ENCODE peak calls at places on chromosomes 2 and 18, in eight cellular contexts. One of them, this sample, is unnamed. For H3K27me3, the result is how much of the 10 kb centered on the place peaks cover.

GRCh38 chr2:186991766-186992417 is 142.9 kb upstream of the ZSWIM2 start:
- DNase-seq in fibroblast of lung: peak
- DNase-seq in colonic mucosa: no peak
- DNase-seq in tibial nerve: no peak
- DNase-seq in pancreas: no peak
- DNase-seq in cardiac muscle cell: no peak
- DNase-seq in upper lobe of right lung: no peak
- DNase-seq in sigmoid colon: no peak
- DNase-seq in this sample: no peak

GRCh38 chr2:18907508-18907907 is 318.1 kb upstream of the NT5C1B start:
- DNase-seq in pancreas: no peak
- DNase-seq in fibroblast of lung: no peak
- DNase-seq in upper lobe of right lung: no peak
- DNase-seq in cardiac muscle cell: no peak
- DNase-seq in sigmoid colon: no peak
- DNase-seq in colonic mucosa: no peak
- DNase-seq in tibial nerve: no peak
- DNase-seq in this sample: no peak

GRCh38 chr2:179837408-179837807 is 24.0 kb downstream of the ZNF385B start:
- DNase-seq in fibroblast of lung: peak
- DNase-seq in upper lobe of right lung: no peak
- DNase-seq in cardiac muscle cell: no peak
- DNase-seq in colonic mucosa: no peak
- DNase-seq in pancreas: no peak
- DNase-seq in sigmoid colon: no peak
- DNase-seq in tibial nerve: no peak
- DNase-seq in this sample: peak

GRCh38 chr2:232563580-232563979 is 13.1 kb downstream of the EIF4E2 start:
- DNase-seq in upper lobe of right lung: no peak
- DNase-seq in fibroblast of lung: no peak
- DNase-seq in cardiac muscle cell: no peak
- DNase-seq in tibial nerve: no peak
- DNase-seq in pancreas: no peak
- DNase-seq in sigmoid colon: no peak
- DNase-seq in colonic mucosa: no peak
- DNase-seq in this sample: no peak

GRCh38 chr2:223941579-223942277 is 3.4 kb downstream of the WDFY1 start:
- DNase-seq in sigmoid colon: no peak
- DNase-seq in cardiac muscle cell: no peak
- DNase-seq in fibroblast of lung: peak
- DNase-seq in tibial nerve: no peak
- DNase-seq in colonic mucosa: no peak
- DNase-seq in pancreas: no peak
- DNase-seq in upper lobe of right lung: no peak
- DNase-seq in this sample: peak

GRCh38 chr2:19900536-19901200 is 1.1 kb downstream of the TTC32 start:
- DNase-seq in upper lobe of right lung: no peak
- DNase-seq in fibroblast of lung: peak
- DNase-seq in cardiac muscle cell: no peak
- DNase-seq in sigmoid colon: no peak
- DNase-seq in colonic mucosa: peak
- DNase-seq in tibial nerve: no peak
- DNase-seq in pancreas: no peak
- DNase-seq in this sample: no peak

GRCh38 chr2:42961385-42961800 is 169.0 kb upstream of the HAAO start:
- DNase-seq in pancreas: no peak
- DNase-seq in tibial nerve: peak
- DNase-seq in colonic mucosa: no peak
- DNase-seq in upper lobe of right lung: no peak
- DNase-seq in sigmoid colon: peak
- DNase-seq in cardiac muscle cell: no peak
- DNase-seq in fibroblast of lung: peak
- DNase-seq in this sample: no peak

GRCh38 chr2:118577202-118577601 is 270.2 kb downstream of the EN1 start:
- DNase-seq in sigmoid colon: no peak
- DNase-seq in cardiac muscle cell: no peak
- DNase-seq in pancreas: no peak
- DNase-seq in fibroblast of lung: no peak
- DNase-seq in colonic mucosa: no peak
- DNase-seq in tibial nerve: no peak
- DNase-seq in upper lobe of right lung: no peak
- DNase-seq in this sample: no peak

GRCh38 chr18:26036635-26037034 is 53.8 kb downstream of the SS18 start:
- DNase-seq in fibroblast of lung: no peak
- DNase-seq in colonic mucosa: no peak
- DNase-seq in tibial nerve: no peak
- DNase-seq in cardiac muscle cell: no peak
- DNase-seq in pancreas: no peak
- DNase-seq in upper lobe of right lung: no peak
- DNase-seq in sigmoid colon: no peak
- DNase-seq in this sample: no peak

GRCh38 chr2:126986788-126987187 is 88.1 kb downstream of the TEX51 start:
- DNase-seq in cardiac muscle cell: no peak
- DNase-seq in sigmoid colon: no peak
- DNase-seq in fibroblast of lung: no peak
- DNase-seq in colonic mucosa: no peak
- DNase-seq in upper lobe of right lung: no peak
- DNase-seq in tibial nerve: no peak
- DNase-seq in pancreas: no peak
- DNase-seq in this sample: no peak

GRCh38 chr2:24247592-24247991 is 72.7 kb downstream of the FAM228A start:
- DNase-seq in colonic mucosa: no peak
- DNase-seq in fibroblast of lung: no peak
- DNase-seq in pancreas: no peak
- DNase-seq in sigmoid colon: no peak
- DNase-seq in cardiac muscle cell: no peak
- DNase-seq in tibial nerve: no peak
- DNase-seq in upper lobe of right lung: no peak
- DNase-seq in this sample: no peak

GRCh38 chr18:11040823-11041712 is 108.3 kb downstream of the PIEZO2 start:
- DNase-seq in upper lobe of right lung: no peak
- DNase-seq in sigmoid colon: no peak
- DNase-seq in cardiac muscle cell: peak
- DNase-seq in pancreas: no peak
- DNase-seq in tibial nerve: peak
- DNase-seq in colonic mucosa: peak
- DNase-seq in fibroblast of lung: peak
- DNase-seq in this sample: no peak

GRCh38 chr2:97713296-97714083 is at the start of gene ZAP70:
- DNase-seq in sigmoid colon: peak
- DNase-seq in colonic mucosa: no peak
- DNase-seq in pancreas: no peak
- DNase-seq in tibial nerve: no peak
- DNase-seq in upper lobe of right lung: peak
- DNase-seq in cardiac muscle cell: no peak
- DNase-seq in fibroblast of lung: no peak
- DNase-seq in this sample: no peak

GRCh38 chr2:72895154-72895553 is 7.9 kb downstream of the SPR start:
- DNase-seq in cardiac muscle cell: no peak
- DNase-seq in colonic mucosa: no peak
- DNase-seq in tibial nerve: no peak
- DNase-seq in upper lobe of right lung: no peak
- DNase-seq in fibroblast of lung: no peak
- DNase-seq in sigmoid colon: no peak
- DNase-seq in pancreas: no peak
- DNase-seq in this sample: no peak

GRCh38 chr2:160270571-160271113 is 70.6 kb upstream of the ITGB6 start:
- DNase-seq in cardiac muscle cell: no peak
- DNase-seq in colonic mucosa: no peak
- DNase-seq in upper lobe of right lung: peak
- DNase-seq in fibroblast of lung: no peak
- DNase-seq in pancreas: no peak
- DNase-seq in tibial nerve: no peak
- DNase-seq in sigmoid colon: peak
- DNase-seq in this sample: no peak

GRCh38 chr2:172200495-172201085 is 97.9 kb upstream of the DLX2 start:
- DNase-seq in cardiac muscle cell: no peak
- DNase-seq in pancreas: no peak
- DNase-seq in sigmoid colon: no peak
- DNase-seq in fibroblast of lung: peak
- DNase-seq in upper lobe of right lung: no peak
- DNase-seq in tibial nerve: no peak
- DNase-seq in colonic mucosa: peak
- DNase-seq in this sample: no peak

GRCh38 chr18:39802648-39803229 is 2152.3 kb upstream of the PIK3C3 start:
- DNase-seq in colonic mucosa: no peak
- DNase-seq in tibial nerve: no peak
- DNase-seq in upper lobe of right lung: no peak
- DNase-seq in cardiac muscle cell: no peak
- DNase-seq in pancreas: no peak
- DNase-seq in sigmoid colon: no peak
- DNase-seq in fibroblast of lung: no peak
- DNase-seq in this sample: no peak

GRCh38 chr2:6358542-6358941 is 507.2 kb downstream of the CMPK2 start:
- DNase-seq in cardiac muscle cell: no peak
- DNase-seq in pancreas: no peak
- DNase-seq in tibial nerve: no peak
- DNase-seq in upper lobe of right lung: no peak
- DNase-seq in fibroblast of lung: no peak
- DNase-seq in sigmoid colon: no peak
- DNase-seq in colonic mucosa: no peak
- DNase-seq in this sample: no peak

GRCh38 chr2:6358985-6359384 is 506.7 kb downstream of the CMPK2 start:
- DNase-seq in cardiac muscle cell: no peak
- DNase-seq in sigmoid colon: no peak
- DNase-seq in upper lobe of right lung: no peak
- DNase-seq in pancreas: no peak
- DNase-seq in fibroblast of lung: no peak
- DNase-seq in colonic mucosa: no peak
- DNase-seq in tibial nerve: no peak
- DNase-seq in this sample: no peak

GRCh38 chr2:6356127-6356761 is 509.5 kb downstream of the CMPK2 start:
- DNase-seq in tibial nerve: no peak
- DNase-seq in cardiac muscle cell: no peak
- DNase-seq in sigmoid colon: no peak
- DNase-seq in pancreas: peak
- DNase-seq in fibroblast of lung: no peak
- DNase-seq in colonic mucosa: no peak
- DNase-seq in upper lobe of right lung: no peak
- DNase-seq in this sample: no peak

GRCh38 chr2:6362671-6363450 is 502.8 kb downstream of the CMPK2 start:
- DNase-seq in tibial nerve: no peak
- DNase-seq in upper lobe of right lung: no peak
- DNase-seq in fibroblast of lung: no peak
- DNase-seq in colonic mucosa: no peak
- DNase-seq in sigmoid colon: no peak
- DNase-seq in pancreas: no peak
- DNase-seq in cardiac muscle cell: no peak
- DNase-seq in this sample: no peak

GRCh38 chr2:6359964-6360363 is 505.7 kb downstream of the CMPK2 start:
- DNase-seq in fibroblast of lung: no peak
- DNase-seq in upper lobe of right lung: no peak
- DNase-seq in tibial nerve: no peak
- DNase-seq in colonic mucosa: no peak
- DNase-seq in pancreas: no peak
- DNase-seq in sigmoid colon: no peak
- DNase-seq in cardiac muscle cell: no peak
- DNase-seq in this sample: no peak
- H3K27me3 ChIP-seq in fibroblast of lung: under half
- H3K27me3 ChIP-seq in upper lobe of right lung: under half
- H3K27me3 ChIP-seq in tibial nerve: under half
- H3K27me3 ChIP-seq in colonic mucosa: under half
- H3K27me3 ChIP-seq in pancreas: under half
- H3K27me3 ChIP-seq in sigmoid colon: under half
- H3K27me3 ChIP-seq in cardiac muscle cell: under half
- H3K27me3 ChIP-seq in this sample: under half

DNA sequence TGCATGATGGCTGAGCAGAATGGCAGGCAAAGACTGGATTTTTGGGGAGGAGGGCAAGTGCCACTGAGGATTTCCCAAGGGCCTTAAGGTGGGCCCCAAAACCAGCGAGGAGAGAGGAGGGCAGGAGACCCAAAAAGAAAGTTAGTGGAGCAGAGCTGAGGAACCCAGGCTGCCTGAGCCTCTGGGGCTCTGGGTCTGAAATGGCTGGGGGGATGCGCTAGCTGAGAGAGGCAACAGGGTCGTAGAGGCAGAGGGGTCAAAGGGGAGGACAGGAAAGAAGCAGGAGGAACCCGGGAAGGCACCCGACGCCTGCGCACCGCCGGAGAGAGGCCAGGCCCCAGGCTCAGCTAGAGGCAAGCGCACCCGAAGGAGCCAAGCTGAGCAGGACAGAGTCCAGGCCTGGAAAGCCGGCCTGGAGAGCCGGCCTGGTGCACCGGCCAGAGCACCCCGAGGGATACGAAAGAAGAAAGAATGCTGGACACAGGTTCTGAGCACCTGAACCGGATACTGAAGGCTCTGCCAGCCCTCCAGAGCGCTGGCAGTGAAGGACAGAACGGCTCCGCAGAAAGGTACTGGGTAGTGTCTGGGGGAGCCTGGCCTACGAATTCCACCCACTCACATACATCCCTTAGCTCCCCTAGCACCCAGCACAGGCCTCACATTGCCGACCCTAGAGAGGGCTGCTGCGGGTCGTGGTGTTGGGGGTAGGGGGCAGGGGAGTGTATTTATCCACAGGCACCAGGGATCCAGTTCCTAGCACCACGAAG is 39.5 kb upstream of the ATP6V1B1 start:
- DNase-seq in pancreas: no peak
- DNase-seq in colonic mucosa: no peak
- DNase-seq in tibial nerve: no peak
- DNase-seq in upper lobe of right lung: no peak
- DNase-seq in cardiac muscle cell: no peak
- DNase-seq in sigmoid colon: no peak
- DNase-seq in fibroblast of lung: no peak
- DNase-seq in this sample: no peak
- H3K27me3 ChIP-seq in pancreas: under half
- H3K27me3 ChIP-seq in colonic mucosa: half or more
- H3K27me3 ChIP-seq in tibial nerve: half or more
- H3K27me3 ChIP-seq in upper lobe of right lung: half or more
- H3K27me3 ChIP-seq in cardiac muscle cell: half or more
- H3K27me3 ChIP-seq in sigmoid colon: half or more
- H3K27me3 ChIP-seq in fibroblast of lung: half or more
- H3K27me3 ChIP-seq in this sample: half or more

DNA sequence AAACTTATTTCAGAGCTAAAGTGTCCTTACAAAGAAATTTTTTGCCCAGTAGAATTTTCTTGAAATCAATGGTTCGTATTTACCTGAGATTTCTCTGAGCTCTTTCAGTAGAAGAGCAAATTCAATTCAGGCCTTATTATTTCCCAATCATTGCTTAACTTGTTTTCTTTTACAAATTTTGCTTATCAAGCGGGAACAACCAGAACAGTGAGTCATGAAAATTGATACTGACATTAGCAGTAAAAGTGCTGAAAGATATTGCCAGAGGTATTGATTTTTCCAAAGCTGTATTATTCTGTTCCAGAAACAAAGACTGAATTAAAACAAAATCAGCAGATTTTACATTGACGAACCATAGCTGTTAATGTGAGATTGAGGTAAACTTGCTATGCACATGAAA is 10.1 kb upstream of the RIOK3 start:
- DNase-seq in cardiac muscle cell: no peak
- DNase-seq in sigmoid colon: no peak
- DNase-seq in colonic mucosa: no peak
- DNase-seq in pancreas: no peak
- DNase-seq in tibial nerve: no peak
- DNase-seq in fibroblast of lung: no peak
- DNase-seq in upper lobe of right lung: no peak
- DNase-seq in this sample: no peak
- H3K27me3 ChIP-seq in cardiac muscle cell: under half
- H3K27me3 ChIP-seq in sigmoid colon: under half
- H3K27me3 ChIP-seq in colonic mucosa: under half
- H3K27me3 ChIP-seq in pancreas: under half
- H3K27me3 ChIP-seq in tibial nerve: under half
- H3K27me3 ChIP-seq in fibroblast of lung: under half
- H3K27me3 ChIP-seq in upper lobe of right lung: under half
- H3K27me3 ChIP-seq in this sample: under half

GRCh38 chr18:37524139-37524538 is 41.5 kb downstream of the CELF4 start:
- DNase-seq in upper lobe of right lung: no peak
- DNase-seq in sigmoid colon: no peak
- DNase-seq in fibroblast of lung: no peak
- DNase-seq in colonic mucosa: no peak
- DNase-seq in tibial nerve: no peak
- DNase-seq in cardiac muscle cell: no peak
- DNase-seq in pancreas: no peak
- DNase-seq in this sample: no peak
- H3K27me3 ChIP-seq in upper lobe of right lung: under half
- H3K27me3 ChIP-seq in sigmoid colon: under half
- H3K27me3 ChIP-seq in fibroblast of lung: under half
- H3K27me3 ChIP-seq in colonic mucosa: under half
- H3K27me3 ChIP-seq in tibial nerve: under half
- H3K27me3 ChIP-seq in cardiac muscle cell: under half
- H3K27me3 ChIP-seq in pancreas: under half
- H3K27me3 ChIP-seq in this sample: under half